ENCODE peak calls at places on chromosome 4, in six cellular contexts. P is AG10803, U is MM.1S, M is fibroblast of the aortic adventitia, R is BJ, S is HFF-Myc. Y is an unnamed sample.

GRCh38 chr4:57270350-57270749 is 160.2 kb upstream of the IGFBP7 start:
- DNase-seq in S (no peak), U (no peak), R (no peak), M (peak), P (no peak), Y (no peak)

GRCh38 chr4:53863163-53863562 is 201.2 kb downstream of the CHIC2 start:
- DNase-seq in P (peak), R (no peak), S (no peak), U (no peak), M (peak), Y (no peak)

GRCh38 chr4:150176559-150176958 is 98.3 kb downstream of the DCLK2 start:
- DNase-seq in P (peak), S (peak), R (peak), U (no peak), M (peak), Y (no peak)

GRCh38 chr4:15234101-15234500 is 193.7 kb upstream of the C1QTNF7 start:
- DNase-seq in S (peak), R (no peak), P (peak), M (peak), U (no peak), Y (no peak)

GRCh38 chr4:89755210-89755609 is 81.8 kb downstream of the SNCA start:
- DNase-seq in M (peak), P (no peak), U (no peak), R (no peak), S (no peak), Y (no peak)

GRCh38 chr4:16860506-16860905 is 37.9 kb downstream of the LDB2 start:
- DNase-seq in R (peak), U (no peak), S (peak), P (peak), M (peak), Y (no peak)

GRCh38 chr4:169412046-169412445 is 141.3 kb upstream of the SH3RF1 start:
- DNase-seq in S (no peak), P (no peak), R (no peak), M (no peak), U (no peak), Y (no peak)

GRCh38 chr4:136847881-136848621 is 684.2 kb downstream of the PCDH18 start:
- DNase-seq in P (no peak), M (no peak), R (no peak), U (no peak), S (no peak), Y (no peak)

GRCh38 chr4:108270466-108271450 is 102.0 kb upstream of the LEF1 start:
- DNase-seq in S (peak), R (peak), M (peak), P (peak), U (peak), Y (no peak)

GRCh38 chr4:141375855-141376254 is 155.2 kb downstream of the ZNF330 start:
- DNase-seq in R (peak), M (peak), U (no peak), P (peak), S (peak), Y (peak)

GRCh38 chr4:73730854-73731253 is 9.5 kb upstream of the CXCL8 start:
- DNase-seq in P (no peak), M (no peak), R (no peak), S (no peak), U (no peak), Y (no peak)

GRCh38 chr4:54550415-54551171 is 107.2 kb upstream of the KIT start:
- DNase-seq in R (no peak), U (no peak), P (peak), M (no peak), S (no peak), Y (no peak)

GRCh38 chr4:82429728-82430192 is 502 bp downstream of the HNRNPDL start:
- DNase-seq in U (no peak), P (no peak), R (no peak), S (no peak), M (no peak), Y (no peak)

GRCh38 chr4:78551420-78552351 is at the start of gene ANXA3:
- DNase-seq in U (no peak), P (no peak), M (no peak), R (no peak), S (no peak), Y (no peak)

GRCh38 chr4:146330392-146330791 is 116.1 kb downstream of the REELD1 start:
- DNase-seq in P (no peak), M (peak), U (no peak), R (no peak), S (no peak), Y (no peak)

GRCh38 chr4:101967697-101968346 is 177.3 kb downstream of the BANK1 start:
- DNase-seq in R (no peak), M (peak), P (no peak), U (no peak), S (no peak), Y (no peak)

GRCh38 chr4:186813377-186814068 is 89.9 kb upstream of the FAT1 start:
- DNase-seq in U (no peak), S (no peak), P (no peak), R (no peak), M (no peak), Y (no peak)

GRCh38 chr4:110621328-110621812 is 1.5 kb downstream of the PITX2 start:
- DNase-seq in S (no peak), R (no peak), M (no peak), U (no peak), P (no peak), Y (no peak)

GRCh38 chr4:128558896-128559669 is 250.4 kb upstream of the JADE1 start:
- DNase-seq in R (no peak), S (no peak), M (peak), P (peak), U (peak), Y (no peak)

GRCh38 chr4:98617358-98618047 is 40.9 kb downstream of the TSPAN5 start:
- DNase-seq in M (no peak), S (no peak), P (no peak), R (no peak), U (no peak), Y (no peak)

GRCh38 chr4:76634239-76634638 is 199.2 kb downstream of the SHROOM3 start:
- DNase-seq in M (peak), S (no peak), P (peak), U (no peak), R (peak), Y (no peak)

GRCh38 chr4:71130827-71131603 is 137.6 kb downstream of the DCK start:
- DNase-seq in R (peak), M (peak), P (peak), S (peak), U (no peak), Y (no peak)

GRCh38 chr4:8239661-8240060 is 29.9 kb upstream of the HTRA3 start:
- DNase-seq in U (no peak), M (no peak), R (no peak), S (no peak), P (no peak), Y (no peak)

GRCh38 chr4:114040319-114041116 is 61.1 kb upstream of the ARSJ start:
- DNase-seq in M (no peak), S (no peak), R (no peak), U (peak), P (no peak), Y (no peak)

GRCh38 chr4:78379991-78380739 is 171.4 kb upstream of the ANXA3 start:
- DNase-seq in M (peak), U (no peak), R (no peak), P (peak), S (peak), Y (no peak)

GRCh38 chr4:165477799-165478198 is 99.0 kb downstream of the CPE start:
- DNase-seq in S (no peak), U (no peak), P (no peak), R (no peak), M (no peak), Y (no peak)

GRCh38 chr4:2059034-2059725 is at the start of gene NAT8L:
- DNase-seq in R (no peak), S (no peak), M (no peak), P (no peak), U (no peak), Y (no peak)
- H3K4me3 ChIP-seq in R (peak), S (no peak), M (peak), P (no peak), U (no peak), Y (peak)

GRCh38 chr4:26130173-26130572 is 190.6 kb upstream of the RBPJ start:
- DNase-seq in M (no peak), U (no peak), S (no peak), R (no peak), P (no peak), Y (no peak)

GRCh38 chr4:26127851-26128337 is 192.9 kb upstream of the RBPJ start:
- DNase-seq in S (no peak), R (no peak), U (no peak), P (no peak), M (peak), Y (peak)

GRCh38 chr4:26126135-26126718 is 194.6 kb upstream of the RBPJ start:
- DNase-seq in R (no peak), S (no peak), P (no peak), U (no peak), M (no peak), Y (no peak)

GRCh38 chr4:26124753-26125236 is 196.0 kb upstream of the RBPJ start:
- DNase-seq in R (no peak), M (no peak), U (no peak), S (peak), P (peak), Y (peak)

DNA sequence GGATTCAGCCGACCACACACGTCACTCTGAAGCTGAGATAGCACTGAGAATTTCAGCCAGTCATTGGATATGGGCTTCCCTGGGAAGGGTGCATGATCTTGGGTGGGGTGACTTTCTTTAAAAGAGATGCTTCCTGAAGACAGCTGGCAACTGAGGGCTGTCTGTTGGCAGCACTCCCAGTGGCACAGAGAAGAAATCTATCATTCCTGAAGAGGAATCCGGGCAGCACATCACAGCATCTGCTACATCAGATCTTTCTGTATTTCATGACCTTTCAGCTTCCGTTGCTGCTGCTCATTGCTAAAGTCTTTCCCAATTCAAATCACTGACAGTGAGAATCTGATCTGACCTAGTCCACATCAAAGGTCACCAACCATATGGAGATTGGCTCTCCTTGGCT is 193.8 kb upstream of the RBPJ start:
- DNase-seq in U (no peak), M (no peak), P (no peak), R (no peak), S (no peak), Y (no peak)
- TF ChIP-seq CTCF in U (no peak), M (no peak), P (no peak), R (no peak), S (no peak), Y (no peak)

GRCh38 chr4:95213361-95213760 is 335.4 kb downstream of the UNC5C start:
- DNase-seq in S (no peak), P (no peak), M (no peak), U (no peak), R (no peak), Y (no peak)

GRCh38 chr4:95216636-95217035 is 332.1 kb downstream of the UNC5C start:
- DNase-seq in S (no peak), R (no peak), U (no peak), P (no peak), M (no peak), Y (no peak)

GRCh38 chr4:95209942-95210341 is 338.8 kb downstream of the UNC5C start:
- DNase-seq in S (no peak), P (no peak), R (no peak), U (no peak), M (no peak), Y (no peak)

GRCh38 chr4:95215991-95216605 is 332.7 kb downstream of the UNC5C start:
- DNase-seq in M (no peak), U (no peak), R (no peak), S (no peak), P (peak), Y (no peak)

GRCh38 chr4:95212692-95213091 is 336.1 kb downstream of the UNC5C start:
- DNase-seq in U (no peak), P (no peak), R (no peak), M (no peak), S (no peak), Y (no peak)
- H3K4me3 ChIP-seq in U (no peak), P (no peak), R (no peak), M (no peak), S (no peak), Y (no peak)

DNA sequence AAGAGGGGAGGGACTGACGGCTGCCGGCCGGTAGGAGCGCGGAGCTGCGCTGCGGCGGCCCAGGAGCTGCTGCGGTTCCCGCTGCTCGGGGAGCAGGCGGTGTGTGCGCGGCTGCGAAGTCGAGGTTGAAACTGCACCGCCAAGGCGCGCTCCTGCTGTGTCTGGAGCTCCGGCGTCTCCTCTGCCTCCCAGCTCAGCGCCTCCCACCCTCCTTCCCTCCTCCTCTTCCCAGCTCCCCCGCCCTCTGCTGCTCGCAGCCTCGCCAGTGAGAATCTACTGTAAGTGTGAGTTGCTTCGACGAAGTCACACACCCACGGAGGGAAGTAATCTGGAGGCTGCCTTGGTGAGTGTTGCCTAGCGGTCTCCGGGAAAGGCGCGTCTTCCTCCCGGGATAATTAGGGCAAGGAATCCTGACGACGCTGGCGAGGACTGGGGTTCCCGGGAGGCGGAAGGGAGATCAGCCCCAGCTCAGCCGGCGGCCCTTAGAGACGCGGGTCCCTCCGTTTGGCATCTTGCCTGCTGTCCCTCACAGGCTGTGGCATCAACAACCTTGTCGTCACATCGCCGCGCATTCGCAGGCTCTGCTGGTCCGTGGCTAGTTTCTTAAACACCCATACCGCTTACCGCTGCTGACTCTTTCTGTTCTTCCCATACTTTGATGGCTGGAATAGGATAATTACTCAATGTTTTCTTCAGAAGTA is at the start of gene EPHA5:
- DNase-seq in S (no peak), R (no peak), M (peak), P (peak), U (peak), Y (peak)
- TF ChIP-seq CTCF in S (no peak), R (peak), M (peak), P (peak), U (no peak), Y (peak)

GRCh38 chr4:158346576-158346975 is 136.3 kb downstream of the TMEM144 start:
- DNase-seq in R (no peak), S (no peak), P (no peak), U (no peak), M (no peak), Y (no peak)
- H3K4me3 ChIP-seq in R (no peak), S (no peak), P (no peak), U (no peak), M (no peak), Y (no peak)

GRCh38 chr4:174522183-174523002 is at the start of gene HPGD:
- DNase-seq in P (no peak), R (no peak), M (peak), U (peak), S (no peak), Y (no peak)
- TF ChIP-seq CTCF in P (no peak), R (no peak), M (no peak), U (no peak), S (no peak), Y (no peak)

DNA sequence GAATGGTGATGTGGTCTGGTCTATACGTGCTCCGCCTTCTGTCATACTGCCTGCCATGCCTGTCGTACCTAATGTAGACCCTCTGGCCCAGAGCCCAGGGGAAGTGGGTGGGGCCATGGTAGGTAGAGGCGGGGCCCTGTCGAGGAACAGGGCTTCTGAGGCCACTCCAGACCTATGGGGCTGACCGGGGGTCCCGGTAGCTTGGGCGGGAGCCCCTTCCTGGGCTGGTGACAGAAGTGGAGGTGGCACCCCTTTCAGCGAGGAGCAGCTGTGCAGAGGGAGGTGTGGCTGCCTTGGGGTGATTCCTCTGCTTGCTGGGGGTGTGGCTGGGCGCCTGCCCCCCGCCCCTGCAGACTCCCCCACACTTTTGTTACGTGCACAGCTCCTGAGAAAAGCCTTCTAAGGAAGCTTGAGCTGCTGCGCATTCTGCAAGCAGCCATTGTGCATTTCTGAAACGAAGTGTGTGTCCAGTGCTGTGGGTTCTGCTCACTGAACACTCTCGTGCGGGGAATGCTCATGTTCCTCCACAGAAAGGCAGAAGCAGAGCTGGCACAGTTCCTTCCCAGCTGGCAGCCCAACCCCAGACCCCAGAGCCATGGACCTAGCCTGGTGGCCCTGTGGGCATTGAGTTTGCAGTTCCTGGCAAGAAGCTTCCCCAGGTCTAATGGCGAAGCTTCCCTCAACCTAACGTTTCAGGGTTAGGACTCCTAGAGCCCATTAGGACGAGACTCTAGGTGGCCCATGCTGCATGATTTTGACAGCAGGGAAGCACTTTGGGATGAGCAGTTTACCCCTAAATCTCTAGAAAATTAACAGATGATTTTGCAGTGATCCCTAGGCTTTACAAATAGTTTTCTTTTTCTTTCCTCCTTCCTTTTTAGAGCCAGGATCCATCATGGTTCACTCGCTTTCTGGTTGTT is 72.7 kb upstream of the HGFAC start:
- DNase-seq in U (no peak), R (no peak), S (no peak), M (no peak), P (no peak), Y (no peak)
- H3K4me3 ChIP-seq in U (no peak), R (peak), S (peak), M (peak), P (peak), Y (no peak)

GRCh38 chr4:6724461-6725111 is 8.6 kb downstream of the BLOC1S4 start:
- DNase-seq in P (peak), M (no peak), U (no peak), S (no peak), R (no peak), Y (no peak)

GRCh38 chr4:6728320-6729029 is 12.5 kb downstream of the BLOC1S4 start:
- DNase-seq in R (no peak), P (no peak), U (no peak), S (no peak), M (no peak), Y (no peak)

GRCh38 chr4:6730603-6731300 is 14.8 kb downstream of the BLOC1S4 start:
- DNase-seq in P (no peak), M (no peak), R (no peak), U (no peak), S (no peak), Y (no peak)

GRCh38 chr4:6727943-6728250 is 11.9 kb downstream of the BLOC1S4 start:
- DNase-seq in M (no peak), U (no peak), S (no peak), R (no peak), P (no peak), Y (no peak)

GRCh38 chr4:6727081-6727942 is 11.3 kb downstream of the BLOC1S4 start:
- DNase-seq in P (peak), S (no peak), U (no peak), R (no peak), M (peak), Y (no peak)
- TF ChIP-seq CTCF in P (no peak), S (no peak), U (no peak), R (no peak), M (no peak), Y (no peak)